ENCODE peak calls at places on chromosomes 12 and 14, in six cellular contexts. G, M, L, Q, E and Y are unnamed samples.

GRCh38 chr14:70555890-70556289 is 21.1 kb upstream of the ADAM20 start:
- DNase-seq in G (no peak), M (no peak), L (peak; percentile 55), Q (no peak), E (no peak), Y (no peak)

GRCh38 chr14:34426313-34427295 is 35.4 kb downstream of the SPTSSA start:
- DNase-seq in G (no peak), M (no peak), L (no peak), Q (no peak), E (no peak), Y (no peak)

GRCh38 chr14:65849096-65849495 is 436.6 kb downstream of the FUT8 start:
- DNase-seq in G (no peak), M (no peak), L (no peak), Q (no peak), E (no peak), Y (no peak)

GRCh38 chr12:74906224-74906623 is 303.4 kb downstream of the KCNC2 start:
- DNase-seq in G (no peak), M (no peak), L (peak; percentile 5), Q (no peak), E (no peak), Y (no peak)

GRCh38 chr12:20089077-20089476 is 279.3 kb upstream of the PDE3A start:
- DNase-seq in G (no peak), M (no peak), L (no peak), Q (no peak), E (no peak), Y (no peak)

GRCh38 chr12:120495723-120496352 is at the start of gene DYNLL1:
- DNase-seq in G (peak; percentile 93), M (peak; percentile 96), L (peak; percentile 98), Q (peak; percentile 96), E (peak; percentile 99), Y (peak; percentile 95)

GRCh38 chr14:68951800-68952540 is 27.1 kb downstream of the ACTN1 start:
- DNase-seq in G (no peak), M (no peak), L (no peak), Q (no peak), E (no peak), Y (no peak)

GRCh38 chr14:38430522-38430921 is 174.6 kb upstream of the CLEC14A start:
- DNase-seq in G (no peak), M (no peak), L (no peak), Q (no peak), E (no peak), Y (no peak)

GRCh38 chr12:92629349-92630065 is 73.3 kb upstream of the PLEKHG7 start:
- DNase-seq in G (no peak), M (no peak), L (no peak), Q (no peak), E (no peak), Y (no peak)

GRCh38 chr12:28121899-28122655 is 68.2 kb upstream of the CCDC91 start:
- DNase-seq in G (no peak), M (no peak), L (no peak), Q (no peak), E (no peak), Y (no peak)

GRCh38 chr12:77204055-77204454 is 138.7 kb upstream of the E2F7 start:
- DNase-seq in G (no peak), M (no peak), L (no peak), Q (no peak), E (peak; percentile 24), Y (no peak)

GRCh38 chr12:124740691-124741137 is 123.0 kb downstream of the SCARB1 start:
- DNase-seq in G (no peak), M (no peak), L (peak; percentile 64), Q (peak; percentile 63), E (no peak), Y (no peak)

GRCh38 chr14:102822311-102822863 is 45.1 kb downstream of the TRAF3 start:
- DNase-seq in G (no peak), M (no peak), L (peak; percentile 11), Q (no peak), E (no peak), Y (no peak)

GRCh38 chr14:94423465-94424056 is 29.0 kb downstream of the SERPINA11 start:
- DNase-seq in G (no peak), M (no peak), L (peak; percentile 84), Q (peak; percentile 69), E (peak; percentile 62), Y (peak; percentile 52)

GRCh38 chr12:57552692-57553321 is 3.0 kb downstream of the KIF5A start:
- DNase-seq in G (no peak), M (no peak), L (peak; percentile 65), Q (no peak), E (no peak), Y (no peak)